ENCODE peak calls at places on chromosomes 11 and 22, in seven cellular contexts. W is cardiac fibroblast, V is thoracic aorta, U is fibroblast of pulmonary artery, R is AG10803, J is OCI-LY7, S is A549. F is an unnamed sample.
A peak's percentile ranks its signal among the peaks of the same experiment; 100 is the strongest.

GRCh38 chr11:75262961-75263852 is 22.6 kb downstream of the TPBGL start:
- DNase-seq in W (no peak), R (no peak), J (no peak), S (no peak), V (no peak), U (no peak), F (no peak)

GRCh38 chr11:1970956-1971355 is 23.8 kb downstream of the MRPL23 start:
- DNase-seq in R (no peak), W (no peak), S (peak; percentile 0), J (no peak), V (no peak), U (no peak), F (no peak)

GRCh38 chr22:37233751-37234631 is 10.1 kb downstream of the RAC2 start:
- DNase-seq in V (no peak), J (no peak), R (no peak), U (no peak), W (peak; percentile 15), S (no peak), F (peak; percentile 19)

GRCh38 chr22:47486569-47487312 is 724.3 kb downstream of the TBC1D22A start:
- DNase-seq in U (no peak), J (no peak), W (no peak), V (no peak), R (no peak), S (no peak), F (no peak)

GRCh38 chr11:14244926-14245325 is 114.1 kb downstream of the RRAS2 start:
- DNase-seq in S (no peak), V (no peak), R (no peak), W (no peak), U (no peak), J (no peak), F (no peak)

GRCh38 chr22:17581631-17582030 is 18.3 kb downstream of the SLC25A18 start:
- DNase-seq in S (no peak), V (no peak), R (no peak), J (no peak), W (no peak), U (no peak), F (no peak)

GRCh38 chr22:25402160-25402500 is 162.3 kb upstream of the GRK3 start:
- DNase-seq in U (no peak), V (no peak), W (no peak), J (peak; percentile 66), R (no peak), S (no peak), F (no peak)

GRCh38 chr11:59142530-59143507 is at the start of gene FAM111A:
- DNase-seq in U (peak; percentile 85), V (peak; percentile 60), S (peak; percentile 86), R (peak; percentile 85), W (peak; percentile 89), J (peak; percentile 81), F (peak; percentile 97)

GRCh38 chr11:30749268-30749667 is 163.1 kb upstream of the MPPED2 start:
- DNase-seq in R (no peak), J (no peak), U (no peak), V (no peak), S (no peak), W (no peak), F (no peak)

GRCh38 chr22:33302049-33302545 is 243.9 kb upstream of the SYN3 start:
- DNase-seq in J (peak; percentile 91), S (peak; percentile 70), U (peak; percentile 68), W (peak; percentile 71), R (peak; percentile 66), V (peak; percentile 21), F (peak; percentile 19)

GRCh38 chr11:72625746-72626636 is 48.2 kb downstream of the PDE2A start:
- DNase-seq in U (peak; percentile 62), R (peak; percentile 9), S (no peak), W (peak; percentile 75), V (no peak), J (no peak), F (no peak)

GRCh38 chr11:77381749-77382693 is 80.5 kb upstream of the GDPD4 start:
- DNase-seq in V (no peak), S (no peak), U (peak; percentile 47), J (no peak), R (peak; percentile 88), W (peak; percentile 57), F (no peak)

GRCh38 chr11:41989173-41989572 is 529.7 kb upstream of the LRRC4C start:
- DNase-seq in R (no peak), U (no peak), S (no peak), V (no peak), J (no peak), W (no peak), F (no peak)

GRCh38 chr11:127875076-127875475 is 712.3 kb downstream of the ETS1 start:
- DNase-seq in U (no peak), V (no peak), J (no peak), W (no peak), S (no peak), R (peak; percentile 15), F (no peak)

GRCh38 chr11:2806351-2807058 is 79.1 kb downstream of the CDKN1C start:
- DNase-seq in J (no peak), V (no peak), U (no peak), R (no peak), S (no peak), W (no peak), F (no peak)

GRCh38 chr11:65576867-65577755 is 1.3 kb downstream of the EHBP1L1 start:
- DNase-seq in U (peak; percentile 51), S (peak; percentile 81), W (peak; percentile 70), R (peak; percentile 65), V (peak; percentile 62), J (peak; percentile 64), F (peak; percentile 90)

GRCh38 chr22:37748659-37749058 is 51.8 kb downstream of the TRIOBP start:
- DNase-seq in U (no peak), R (no peak), S (no peak), W (no peak), V (no peak), J (no peak), F (no peak)

GRCh38 chr11:61485080-61485479 is 23.5 kb upstream of the LRRC10B start:
- DNase-seq in U (no peak), W (no peak), J (no peak), S (no peak), V (no peak), R (no peak), F (no peak)

GRCh38 chr11:30257058-30257457 is 26.2 kb downstream of the FSHB start:
- DNase-seq in S (no peak), W (no peak), U (no peak), V (no peak), J (no peak), R (no peak), F (no peak)

GRCh38 chr11:45412033-45412432 is 125.9 kb upstream of the SYT13 start:
- DNase-seq in J (no peak), V (no peak), W (peak; percentile 22), U (peak; percentile 13), R (no peak), S (no peak), F (no peak)

GRCh38 chr11:77647906-77648305 is 10.3 kb upstream of the CLNS1A start:
- DNase-seq in R (peak; percentile 35), J (no peak), S (no peak), U (no peak), W (peak; percentile 37), V (no peak), F (no peak)

GRCh38 chr11:77665240-77665965 is 27.8 kb upstream of the CLNS1A start:
- DNase-seq in R (no peak), U (no peak), V (no peak), S (no peak), J (no peak), W (no peak), F (no peak)

DNA sequence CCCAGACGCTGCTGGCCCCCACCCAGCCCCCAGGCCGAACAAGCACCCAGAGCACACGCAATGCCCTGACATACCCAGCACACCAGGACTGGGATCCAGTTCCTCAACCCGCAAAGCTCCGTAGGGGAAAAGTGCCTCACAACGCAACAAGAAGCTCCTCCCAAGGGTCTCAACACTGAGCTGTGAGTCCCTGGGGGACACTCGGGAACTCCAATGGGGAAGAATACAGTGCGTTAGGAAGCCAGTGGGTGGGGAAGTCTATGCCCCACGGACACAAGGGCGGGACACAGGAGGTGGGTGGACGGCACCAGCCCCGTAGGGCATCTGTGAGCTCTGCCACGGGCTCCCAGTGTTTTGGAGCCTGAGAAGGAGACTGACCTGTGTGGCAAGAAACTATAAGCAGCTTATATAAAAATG is 1.6 kb downstream of the DEAF1 start:
- DNase-seq in V (no peak), W (peak; percentile 17), S (no peak), J (no peak), U (no peak), R (peak; percentile 43), F (peak; percentile 43)
- H3K4me3 ChIP-seq in V (peak overlapping the region; percentile 97), W (no peak overlapping the region), S (peak overlapping the region; percentile 81), J (peak overlapping the region; percentile 83), U (peak overlapping the region; percentile 63), R (peak overlapping the region; percentile 57), F (peak overlapping the region; percentile 64)

GRCh38 chr11:6705905-6706535 is 22.9 kb upstream of the MRPL17 start:
- DNase-seq in S (peak; percentile 45), W (peak; percentile 79), V (peak; percentile 15), U (peak; percentile 80), R (peak; percentile 61), J (peak; percentile 58), F (peak; percentile 61)

GRCh38 chr11:6703247-6704063 is 20.3 kb upstream of the MRPL17 start:
- DNase-seq in U (peak; percentile 86), J (peak; percentile 42), S (peak; percentile 58), V (no peak), R (peak; percentile 80), W (peak; percentile 85), F (peak; percentile 86)
- TF ChIP-seq CTCF in U (peak; percentile 81), J (peak; percentile 77), S (peak; percentile 59), V (peak; percentile 44), R (peak; percentile 68), W (peak; percentile 49), F (peak; percentile 82)

GRCh38 chr11:69012092-69013008 is 696 bp downstream of the MRGPRF start:
- DNase-seq in R (peak; percentile 64), S (no peak), V (no peak), W (no peak), J (no peak), U (no peak), F (no peak)
- H3K4me3 ChIP-seq in R (peak overlapping the region; percentile 77), S (no peak overlapping the region), V (peak overlapping the region; percentile 81), W (peak overlapping the region; percentile 38), J (no peak overlapping the region), U (peak overlapping the region; percentile 40), F (no peak overlapping the region)

GRCh38 chr11:125167954-125168821 is 3.6 kb downstream of the PKNOX2 start:
- DNase-seq in W (peak; percentile 58), V (no peak), U (peak; percentile 35), R (peak; percentile 93), S (no peak), J (no peak), F (no peak)

GRCh38 chr11:125170406-125171031 is 6.0 kb downstream of the PKNOX2 start:
- DNase-seq in U (peak; percentile 94), S (no peak), V (no peak), J (no peak), R (no peak), W (peak; percentile 97), F (no peak)

GRCh38 chr11:125168875-125169537 is 4.5 kb downstream of the PKNOX2 start:
- DNase-seq in V (no peak), U (peak; percentile 66), W (peak; percentile 70), S (no peak), J (no peak), R (no peak), F (no peak)

GRCh38 chr11:125171974-125172373 is 7.4 kb downstream of the PKNOX2 start:
- DNase-seq in S (no peak), U (no peak), J (no peak), V (no peak), W (no peak), R (no peak), F (no peak)

DNA sequence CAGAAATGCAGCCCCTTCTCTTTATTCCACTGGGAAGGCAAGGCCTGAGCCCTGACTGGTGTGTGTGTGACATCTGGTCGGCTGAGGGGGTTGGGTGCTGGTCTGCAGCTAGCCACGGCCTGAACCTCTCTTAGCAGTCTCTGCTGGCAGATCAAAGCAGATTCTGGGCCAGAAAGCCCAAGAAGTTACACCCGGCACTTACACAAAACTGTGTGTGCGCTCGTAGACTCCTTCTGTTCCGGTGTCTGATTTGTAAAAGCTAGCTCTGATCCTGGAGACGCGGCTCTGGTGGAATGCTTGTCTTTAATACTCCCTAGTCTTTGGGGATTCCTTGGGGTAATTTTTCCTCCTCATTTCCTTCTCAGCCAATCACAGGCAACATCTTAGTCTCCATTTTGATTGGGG is 5.5 kb downstream of the PKNOX2 start:
- DNase-seq in R (no peak), S (no peak), V (no peak), W (peak; percentile 83), U (peak; percentile 62), J (no peak), F (no peak)
- TF ChIP-seq CTCF in R (no peak), S (no peak), V (no peak), W (no peak), U (no peak), J (no peak), F (no peak)

F was measured in epithelial cell of esophagus.